ENCODE peak calls at places on chromosomes 12 and 14, in seven cellular contexts. One of them, this sample, is unnamed.

GRCh38 chr14:52051861-52052260 is 17.0 kb downstream of the NID2 start:
- DNase-seq in left ventricle myocardium superior: no peak
- DNase-seq in kidney epithelial cell: no peak
- DNase-seq in activated T-cell treated with anti-CD3 and anti-CD28 coated beads for 48 hours: no peak
- DNase-seq in amniotic stem cell: no peak
- DNase-seq in MCF 10A: no peak
- DNase-seq in AG09319: no peak
- DNase-seq in this sample: peak; percentile 44

GRCh38 chr12:6790496-6791150 is 1.3 kb downstream of the CD4 start:
- DNase-seq in AG09319: no peak
- DNase-seq in MCF 10A: no peak
- DNase-seq in activated T-cell treated with anti-CD3 and anti-CD28 coated beads for 48 hours: no peak
- DNase-seq in left ventricle myocardium superior: no peak
- DNase-seq in kidney epithelial cell: no peak
- DNase-seq in amniotic stem cell: no peak
- DNase-seq in this sample: no peak

GRCh38 chr12:75568387-75568786 is 57.0 kb upstream of the KRR1 start:
- DNase-seq in amniotic stem cell: no peak
- DNase-seq in AG09319: no peak
- DNase-seq in activated T-cell treated with anti-CD3 and anti-CD28 coated beads for 48 hours: no peak
- DNase-seq in left ventricle myocardium superior: no peak
- DNase-seq in kidney epithelial cell: no peak
- DNase-seq in MCF 10A: no peak
- DNase-seq in this sample: no peak

GRCh38 chr14:102786758-102787157 is 9.5 kb downstream of the TRAF3 start:
- DNase-seq in left ventricle myocardium superior: no peak
- DNase-seq in kidney epithelial cell: no peak
- DNase-seq in amniotic stem cell: no peak
- DNase-seq in MCF 10A: peak; percentile 41
- DNase-seq in AG09319: no peak
- DNase-seq in activated T-cell treated with anti-CD3 and anti-CD28 coated beads for 48 hours: peak; percentile 27
- DNase-seq in this sample: no peak

GRCh38 chr12:3102721-3103410 is 25.7 kb downstream of the TSPAN9 start:
- DNase-seq in kidney epithelial cell: no peak
- DNase-seq in activated T-cell treated with anti-CD3 and anti-CD28 coated beads for 48 hours: no peak
- DNase-seq in AG09319: no peak
- DNase-seq in MCF 10A: no peak
- DNase-seq in amniotic stem cell: no peak
- DNase-seq in left ventricle myocardium superior: no peak
- DNase-seq in this sample: no peak

GRCh38 chr12:49937639-49938300 is 12.8 kb upstream of the AQP2 start:
- DNase-seq in amniotic stem cell: no peak
- DNase-seq in activated T-cell treated with anti-CD3 and anti-CD28 coated beads for 48 hours: no peak
- DNase-seq in kidney epithelial cell: no peak
- DNase-seq in left ventricle myocardium superior: no peak
- DNase-seq in MCF 10A: no peak
- DNase-seq in AG09319: no peak
- DNase-seq in this sample: no peak

GRCh38 chr12:12788131-12788530 is 2.7 kb downstream of the APOLD1 start:
- DNase-seq in kidney epithelial cell: no peak
- DNase-seq in MCF 10A: peak; percentile 20
- DNase-seq in activated T-cell treated with anti-CD3 and anti-CD28 coated beads for 48 hours: no peak
- DNase-seq in amniotic stem cell: no peak
- DNase-seq in left ventricle myocardium superior: no peak
- DNase-seq in AG09319: no peak
- DNase-seq in this sample: no peak

GRCh38 chr12:123846340-123846739 is 84.2 kb downstream of the DNAH10 start:
- DNase-seq in kidney epithelial cell: no peak
- DNase-seq in AG09319: no peak
- DNase-seq in left ventricle myocardium superior: no peak
- DNase-seq in MCF 10A: no peak
- DNase-seq in amniotic stem cell: no peak
- DNase-seq in activated T-cell treated with anti-CD3 and anti-CD28 coated beads for 48 hours: no peak
- DNase-seq in this sample: no peak

GRCh38 chr14:89740241-89740640 is 214.3 kb downstream of the EFCAB11 start:
- DNase-seq in MCF 10A: no peak
- DNase-seq in AG09319: no peak
- DNase-seq in kidney epithelial cell: no peak
- DNase-seq in left ventricle myocardium superior: no peak
- DNase-seq in activated T-cell treated with anti-CD3 and anti-CD28 coated beads for 48 hours: no peak
- DNase-seq in amniotic stem cell: no peak
- DNase-seq in this sample: no peak

GRCh38 chr12:32336261-32336660 is 63.1 kb upstream of the FGD4 start:
- DNase-seq in activated T-cell treated with anti-CD3 and anti-CD28 coated beads for 48 hours: no peak
- DNase-seq in kidney epithelial cell: no peak
- DNase-seq in left ventricle myocardium superior: no peak
- DNase-seq in AG09319: no peak
- DNase-seq in MCF 10A: no peak
- DNase-seq in amniotic stem cell: no peak
- DNase-seq in this sample: no peak

GRCh38 chr12:12441051-12441807 is 84.4 kb downstream of the BORCS5 start:
- DNase-seq in AG09319: no peak
- DNase-seq in activated T-cell treated with anti-CD3 and anti-CD28 coated beads for 48 hours: no peak
- DNase-seq in amniotic stem cell: no peak
- DNase-seq in MCF 10A: no peak
- DNase-seq in left ventricle myocardium superior: no peak
- DNase-seq in kidney epithelial cell: no peak
- DNase-seq in this sample: no peak

GRCh38 chr12:59723520-59723919 is 127.7 kb downstream of the SLC16A7 start:
- DNase-seq in left ventricle myocardium superior: no peak
- DNase-seq in kidney epithelial cell: no peak
- DNase-seq in AG09319: no peak
- DNase-seq in MCF 10A: no peak
- DNase-seq in activated T-cell treated with anti-CD3 and anti-CD28 coated beads for 48 hours: no peak
- DNase-seq in amniotic stem cell: no peak
- DNase-seq in this sample: no peak

GRCh38 chr12:123058980-123059379 is 78.5 kb downstream of the ARL6IP4 start:
- DNase-seq in MCF 10A: no peak
- DNase-seq in activated T-cell treated with anti-CD3 and anti-CD28 coated beads for 48 hours: no peak
- DNase-seq in left ventricle myocardium superior: no peak
- DNase-seq in kidney epithelial cell: no peak
- DNase-seq in amniotic stem cell: no peak
- DNase-seq in AG09319: no peak
- DNase-seq in this sample: no peak

GRCh38 chr12:57612711-57613426 is 1.6 kb downstream of the ARHGEF25 start:
- DNase-seq in AG09319: no peak
- DNase-seq in left ventricle myocardium superior: no peak
- DNase-seq in amniotic stem cell: no peak
- DNase-seq in activated T-cell treated with anti-CD3 and anti-CD28 coated beads for 48 hours: no peak
- DNase-seq in MCF 10A: no peak
- DNase-seq in kidney epithelial cell: no peak
- DNase-seq in this sample: no peak

GRCh38 chr12:65996146-65996545 is 134.4 kb downstream of the LLPH start:
- DNase-seq in left ventricle myocardium superior: no peak
- DNase-seq in kidney epithelial cell: no peak
- DNase-seq in activated T-cell treated with anti-CD3 and anti-CD28 coated beads for 48 hours: no peak
- DNase-seq in MCF 10A: no peak
- DNase-seq in amniotic stem cell: no peak
- DNase-seq in AG09319: no peak
- DNase-seq in this sample: no peak

GRCh38 chr12:22043943-22044342 is 2.1 kb upstream of the CMAS start:
- DNase-seq in amniotic stem cell: no peak
- DNase-seq in MCF 10A: no peak
- DNase-seq in AG09319: no peak
- DNase-seq in kidney epithelial cell: no peak
- DNase-seq in left ventricle myocardium superior: no peak
- DNase-seq in activated T-cell treated with anti-CD3 and anti-CD28 coated beads for 48 hours: no peak
- DNase-seq in this sample: no peak

GRCh38 chr14:33611405-33612183 is 339.3 kb downstream of the EGLN3 start:
- DNase-seq in left ventricle myocardium superior: no peak
- DNase-seq in AG09319: no peak
- DNase-seq in kidney epithelial cell: no peak
- DNase-seq in amniotic stem cell: no peak
- DNase-seq in MCF 10A: peak; percentile 47
- DNase-seq in activated T-cell treated with anti-CD3 and anti-CD28 coated beads for 48 hours: no peak
- DNase-seq in this sample: no peak

GRCh38 chr12:94172031-94172430 is 23.7 kb downstream of the PLXNC1 start:
- DNase-seq in kidney epithelial cell: no peak
- DNase-seq in left ventricle myocardium superior: no peak
- DNase-seq in AG09319: no peak
- DNase-seq in MCF 10A: peak; percentile 85
- DNase-seq in activated T-cell treated with anti-CD3 and anti-CD28 coated beads for 48 hours: no peak
- DNase-seq in amniotic stem cell: no peak
- DNase-seq in this sample: no peak

GRCh38 chr14:74459289-74459946 is 33.4 kb upstream of the SYNDIG1L start:
- DNase-seq in MCF 10A: peak; percentile 58
- DNase-seq in AG09319: peak; percentile 11
- DNase-seq in left ventricle myocardium superior: peak; percentile 38
- DNase-seq in activated T-cell treated with anti-CD3 and anti-CD28 coated beads for 48 hours: peak; percentile 23
- DNase-seq in amniotic stem cell: peak; percentile 20
- DNase-seq in kidney epithelial cell: peak; percentile 2
- DNase-seq in this sample: peak; percentile 50

GRCh38 chr14:103121161-103121845 is 2.0 kb upstream of the TNFAIP2 start:
- DNase-seq in AG09319: no peak
- DNase-seq in amniotic stem cell: no peak
- DNase-seq in kidney epithelial cell: no peak
- DNase-seq in left ventricle myocardium superior: peak; percentile 82
- DNase-seq in activated T-cell treated with anti-CD3 and anti-CD28 coated beads for 48 hours: no peak
- DNase-seq in MCF 10A: peak; percentile 62
- DNase-seq in this sample: no peak

GRCh38 chr12:6280053-6280469 is 30.4 kb upstream of the PLEKHG6 start:
- DNase-seq in activated T-cell treated with anti-CD3 and anti-CD28 coated beads for 48 hours: no peak
- DNase-seq in kidney epithelial cell: peak; percentile 80
- DNase-seq in left ventricle myocardium superior: no peak
- DNase-seq in amniotic stem cell: peak; percentile 80
- DNase-seq in AG09319: peak; percentile 80
- DNase-seq in MCF 10A: peak; percentile 98
- DNase-seq in this sample: peak; percentile 97

GRCh38 chr14:64113279-64113678 is 180.9 kb downstream of the ESR2 start:
- DNase-seq in kidney epithelial cell: no peak
- DNase-seq in activated T-cell treated with anti-CD3 and anti-CD28 coated beads for 48 hours: no peak
- DNase-seq in MCF 10A: peak; percentile 88
- DNase-seq in left ventricle myocardium superior: peak; percentile 33
- DNase-seq in amniotic stem cell: no peak
- DNase-seq in AG09319: no peak
- DNase-seq in this sample: no peak

GRCh38 chr12:124683725-124684124 is 116.3 kb upstream of the NCOR2 start:
- DNase-seq in AG09319: no peak
- DNase-seq in left ventricle myocardium superior: no peak
- DNase-seq in amniotic stem cell: no peak
- DNase-seq in activated T-cell treated with anti-CD3 and anti-CD28 coated beads for 48 hours: no peak
- DNase-seq in kidney epithelial cell: no peak
- DNase-seq in MCF 10A: no peak
- DNase-seq in this sample: no peak

GRCh38 chr12:132393991-132394949 is 64.9 kb upstream of the GALNT9 start:
- DNase-seq in MCF 10A: no peak
- DNase-seq in left ventricle myocardium superior: no peak
- DNase-seq in kidney epithelial cell: no peak
- DNase-seq in AG09319: no peak
- DNase-seq in amniotic stem cell: no peak
- DNase-seq in activated T-cell treated with anti-CD3 and anti-CD28 coated beads for 48 hours: peak; percentile 40
- DNase-seq in this sample: no peak

GRCh38 chr12:53712059-53712643 is 15.1 kb downstream of the CALCOCO1 start:
- DNase-seq in activated T-cell treated with anti-CD3 and anti-CD28 coated beads for 48 hours: no peak
- DNase-seq in kidney epithelial cell: no peak
- DNase-seq in MCF 10A: no peak
- DNase-seq in left ventricle myocardium superior: no peak
- DNase-seq in amniotic stem cell: no peak
- DNase-seq in AG09319: no peak
- DNase-seq in this sample: no peak

GRCh38 chr12:123713398-123714301 is 1.5 kb downstream of the ATP6V0A2 start:
- DNase-seq in amniotic stem cell: no peak
- DNase-seq in MCF 10A: peak; percentile 14
- DNase-seq in AG09319: no peak
- DNase-seq in left ventricle myocardium superior: no peak
- DNase-seq in kidney epithelial cell: no peak
- DNase-seq in activated T-cell treated with anti-CD3 and anti-CD28 coated beads for 48 hours: peak; percentile 34
- DNase-seq in this sample: no peak

GRCh38 chr12:92338102-92338501 is 192.5 kb upstream of the BTG1 start:
- DNase-seq in left ventricle myocardium superior: no peak
- DNase-seq in activated T-cell treated with anti-CD3 and anti-CD28 coated beads for 48 hours: no peak
- DNase-seq in MCF 10A: no peak
- DNase-seq in amniotic stem cell: no peak
- DNase-seq in kidney epithelial cell: no peak
- DNase-seq in AG09319: no peak
- DNase-seq in this sample: no peak

GRCh38 chr14:59274991-59275391 is 86.5 kb downstream of the DAAM1 start:
- DNase-seq in AG09319: no peak
- DNase-seq in left ventricle myocardium superior: peak; percentile 51
- DNase-seq in kidney epithelial cell: no peak
- DNase-seq in activated T-cell treated with anti-CD3 and anti-CD28 coated beads for 48 hours: no peak
- DNase-seq in amniotic stem cell: no peak
- DNase-seq in MCF 10A: peak; percentile 21
- DNase-seq in this sample: peak; percentile 40

GRCh38 chr12:90999518-90999917 is 5.3 kb downstream of the EPYC start:
- DNase-seq in AG09319: no peak
- DNase-seq in amniotic stem cell: no peak
- DNase-seq in left ventricle myocardium superior: no peak
- DNase-seq in kidney epithelial cell: no peak
- DNase-seq in MCF 10A: no peak
- DNase-seq in activated T-cell treated with anti-CD3 and anti-CD28 coated beads for 48 hours: no peak
- DNase-seq in this sample: no peak

GRCh38 chr12:20374775-20375174 is 6.4 kb downstream of the PDE3A start:
- DNase-seq in kidney epithelial cell: no peak
- DNase-seq in left ventricle myocardium superior: no peak
- DNase-seq in AG09319: no peak
- DNase-seq in activated T-cell treated with anti-CD3 and anti-CD28 coated beads for 48 hours: no peak
- DNase-seq in amniotic stem cell: no peak
- DNase-seq in MCF 10A: no peak
- DNase-seq in this sample: no peak

GRCh38 chr12:22626429-22626828 is 1.5 kb downstream of the ETNK1 start:
- DNase-seq in left ventricle myocardium superior: no peak
- DNase-seq in kidney epithelial cell: no peak
- DNase-seq in AG09319: no peak
- DNase-seq in amniotic stem cell: peak; percentile 27
- DNase-seq in activated T-cell treated with anti-CD3 and anti-CD28 coated beads for 48 hours: no peak
- DNase-seq in MCF 10A: peak; percentile 34
- DNase-seq in this sample: no peak